ENCODE peak calls at places on chromosomes 7 and 10, in four cellular contexts. One of them, this sample, is unnamed.

GRCh38 chr10:14609178-14609577 is 165.5 kb downstream of the FAM107B start:
- DNase-seq in PC-9: no peak
- DNase-seq in AG04450: no peak
- DNase-seq in fibroblast of lung: no peak
- DNase-seq in this sample: no peak

GRCh38 chr7:51647931-51648351 is 331.3 kb upstream of the COBL start:
- DNase-seq in PC-9: no peak
- DNase-seq in fibroblast of lung: peak
- DNase-seq in AG04450: no peak
- DNase-seq in this sample: no peak

GRCh38 chr10:31707578-31708411 is 220.8 kb downstream of the ARHGAP12 start:
- DNase-seq in PC-9: no peak
- DNase-seq in fibroblast of lung: peak
- DNase-seq in AG04450: peak
- DNase-seq in this sample: no peak

GRCh38 chr7:133053321-133053891 is 28.5 kb downstream of the CHCHD3 start:
- DNase-seq in fibroblast of lung: peak
- DNase-seq in PC-9: no peak
- DNase-seq in AG04450: peak
- DNase-seq in this sample: peak

GRCh38 chr10:1272762-1273161 is 216.6 kb downstream of the WDR37 start:
- DNase-seq in fibroblast of lung: no peak
- DNase-seq in PC-9: no peak
- DNase-seq in AG04450: no peak
- DNase-seq in this sample: no peak

GRCh38 chr10:97321032-97321806 is 2.1 kb downstream of the FRAT1 start:
- DNase-seq in PC-9: no peak
- DNase-seq in AG04450: no peak
- DNase-seq in fibroblast of lung: no peak
- DNase-seq in this sample: no peak

GRCh38 chr10:26799342-26799741 is 61.4 kb downstream of the ABI1 start:
- DNase-seq in fibroblast of lung: no peak
- DNase-seq in AG04450: no peak
- DNase-seq in PC-9: no peak
- DNase-seq in this sample: no peak

GRCh38 chr10:19638173-19638872 is 177.9 kb upstream of the PLXDC2 start:
- DNase-seq in fibroblast of lung: peak
- DNase-seq in PC-9: no peak
- DNase-seq in AG04450: peak
- DNase-seq in this sample: no peak

GRCh38 chr10:21208666-21209316 is 311.7 kb upstream of the NEBL start:
- DNase-seq in AG04450: no peak
- DNase-seq in fibroblast of lung: peak
- DNase-seq in PC-9: no peak
- DNase-seq in this sample: no peak

GRCh38 chr7:23347007-23347681 is 48.0 kb downstream of the MALSU1 start:
- DNase-seq in AG04450: no peak
- DNase-seq in fibroblast of lung: peak
- DNase-seq in PC-9: no peak
- DNase-seq in this sample: no peak

GRCh38 chr7:127927339-127927679 is 103.9 kb downstream of the LRRC4 start:
- DNase-seq in AG04450: no peak
- DNase-seq in fibroblast of lung: peak
- DNase-seq in PC-9: no peak
- DNase-seq in this sample: no peak

GRCh38 chr10:8060010-8060703 is 5.7 kb downstream of the GATA3 start:
- DNase-seq in AG04450: no peak
- DNase-seq in PC-9: no peak
- DNase-seq in fibroblast of lung: peak
- DNase-seq in this sample: no peak

GRCh38 chr10:113385021-113385975 is 167.6 kb upstream of the HABP2 start:
- DNase-seq in PC-9: peak
- DNase-seq in fibroblast of lung: peak
- DNase-seq in AG04450: peak
- DNase-seq in this sample: peak

GRCh38 chr7:105354383-105354782 is 34.3 kb downstream of the SRPK2 start:
- DNase-seq in AG04450: no peak
- DNase-seq in fibroblast of lung: no peak
- DNase-seq in PC-9: no peak
- DNase-seq in this sample: no peak

GRCh38 chr10:15237351-15237750 is 68.9 kb upstream of the NMT2 start:
- DNase-seq in PC-9: peak
- DNase-seq in fibroblast of lung: peak
- DNase-seq in AG04450: peak
- DNase-seq in this sample: peak

GRCh38 chr7:122199171-122199570 is 55.1 kb upstream of the AASS start:
- DNase-seq in fibroblast of lung: peak
- DNase-seq in PC-9: no peak
- DNase-seq in AG04450: no peak
- DNase-seq in this sample: no peak

GRCh38 chr10:81026597-81026996 is 488.9 kb downstream of the SH2D4B start:
- DNase-seq in fibroblast of lung: peak
- DNase-seq in PC-9: no peak
- DNase-seq in AG04450: no peak
- DNase-seq in this sample: no peak

GRCh38 chr10:123600177-123600576 is 66.0 kb upstream of the GPR26 start:
- DNase-seq in AG04450: no peak
- DNase-seq in fibroblast of lung: no peak
- DNase-seq in PC-9: no peak
- DNase-seq in this sample: no peak
- H3K27ac ChIP-seq in AG04450: no peak
- H3K27ac ChIP-seq in fibroblast of lung: no peak
- H3K27ac ChIP-seq in PC-9: no peak
- H3K27ac ChIP-seq in this sample: no peak

DNA sequence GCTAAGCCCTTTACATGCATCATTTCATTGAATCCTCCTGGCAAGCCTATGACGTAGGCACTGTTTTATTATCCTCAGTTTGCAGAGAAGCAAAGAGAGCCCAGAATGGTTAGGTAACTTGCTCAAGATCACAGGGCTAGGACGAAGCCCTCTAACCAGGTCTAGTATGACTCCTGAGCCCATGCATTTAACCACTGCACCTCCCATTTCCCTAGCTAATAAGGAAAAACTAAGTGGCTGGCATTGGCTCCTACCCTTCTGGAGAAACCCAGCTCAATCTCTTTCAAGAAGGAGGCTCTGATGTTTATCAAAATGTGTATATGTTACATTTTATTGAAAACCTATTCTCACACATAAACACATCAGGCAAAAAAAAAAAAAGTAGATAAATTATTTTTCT is 19.8 kb downstream of the MYOF start:
- DNase-seq in PC-9: no peak
- DNase-seq in fibroblast of lung: no peak
- DNase-seq in AG04450: no peak
- DNase-seq in this sample: no peak
- H3K27ac ChIP-seq in PC-9: no peak
- H3K27ac ChIP-seq in fibroblast of lung: peak
- H3K27ac ChIP-seq in AG04450: peak
- H3K27ac ChIP-seq in this sample: peak

DNA sequence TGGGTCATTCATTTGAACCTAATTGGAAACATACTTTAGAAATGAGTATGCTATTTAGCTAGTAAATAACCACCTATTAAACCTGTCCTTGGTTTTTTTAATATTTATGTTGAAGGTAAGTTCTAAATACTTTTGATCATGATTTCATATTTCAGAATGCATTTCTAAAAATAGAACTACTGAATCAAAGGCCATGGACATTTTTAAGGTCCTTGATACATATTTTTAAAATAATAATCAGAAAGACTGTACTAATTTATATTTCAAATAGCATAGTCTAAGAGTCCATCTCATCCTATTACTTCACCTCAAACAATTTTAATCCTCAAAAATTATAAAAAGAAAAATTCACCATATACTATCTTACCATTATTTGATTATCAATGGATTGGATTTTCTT is 102.1 kb upstream of the AKR1E2 start:
- DNase-seq in PC-9: no peak
- DNase-seq in fibroblast of lung: no peak
- DNase-seq in AG04450: no peak
- DNase-seq in this sample: no peak
- H3K27ac ChIP-seq in PC-9: no peak
- H3K27ac ChIP-seq in fibroblast of lung: no peak
- H3K27ac ChIP-seq in AG04450: no peak
- H3K27ac ChIP-seq in this sample: no peak

GRCh38 chr7:43625977-43626376 is 43.1 kb downstream of the STK17A start:
- DNase-seq in PC-9: no peak
- DNase-seq in AG04450: no peak
- DNase-seq in fibroblast of lung: no peak
- DNase-seq in this sample: no peak
- H3K27ac ChIP-seq in PC-9: peak
- H3K27ac ChIP-seq in AG04450: no peak
- H3K27ac ChIP-seq in fibroblast of lung: no peak
- H3K27ac ChIP-seq in this sample: peak

DNA sequence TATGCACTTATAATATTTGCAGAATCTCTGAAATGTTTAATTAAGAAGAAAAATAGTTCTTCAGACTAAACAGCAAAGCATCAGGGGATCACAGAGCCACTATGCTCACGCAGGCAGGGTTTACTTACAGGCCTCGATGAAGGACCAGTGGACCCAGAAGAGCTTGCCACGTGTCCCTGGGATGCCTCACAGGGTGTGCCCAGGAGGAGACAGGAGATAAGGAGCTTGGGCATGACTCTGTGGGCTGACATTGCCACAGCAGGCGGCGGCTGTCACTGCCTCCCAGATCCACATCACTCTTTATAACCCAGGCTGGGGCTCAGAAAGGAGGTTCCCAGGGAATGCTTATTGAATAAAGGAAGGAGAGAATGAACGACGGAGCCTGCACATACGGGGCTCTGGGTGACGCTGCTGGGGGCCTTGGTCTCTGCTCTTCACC is 45.4 kb downstream of the VIPR2 start:
- DNase-seq in AG04450: no peak
- DNase-seq in fibroblast of lung: no peak
- DNase-seq in PC-9: no peak
- DNase-seq in this sample: no peak
- H3K27ac ChIP-seq in AG04450: no peak
- H3K27ac ChIP-seq in fibroblast of lung: no peak
- H3K27ac ChIP-seq in PC-9: no peak
- H3K27ac ChIP-seq in this sample: peak

DNA sequence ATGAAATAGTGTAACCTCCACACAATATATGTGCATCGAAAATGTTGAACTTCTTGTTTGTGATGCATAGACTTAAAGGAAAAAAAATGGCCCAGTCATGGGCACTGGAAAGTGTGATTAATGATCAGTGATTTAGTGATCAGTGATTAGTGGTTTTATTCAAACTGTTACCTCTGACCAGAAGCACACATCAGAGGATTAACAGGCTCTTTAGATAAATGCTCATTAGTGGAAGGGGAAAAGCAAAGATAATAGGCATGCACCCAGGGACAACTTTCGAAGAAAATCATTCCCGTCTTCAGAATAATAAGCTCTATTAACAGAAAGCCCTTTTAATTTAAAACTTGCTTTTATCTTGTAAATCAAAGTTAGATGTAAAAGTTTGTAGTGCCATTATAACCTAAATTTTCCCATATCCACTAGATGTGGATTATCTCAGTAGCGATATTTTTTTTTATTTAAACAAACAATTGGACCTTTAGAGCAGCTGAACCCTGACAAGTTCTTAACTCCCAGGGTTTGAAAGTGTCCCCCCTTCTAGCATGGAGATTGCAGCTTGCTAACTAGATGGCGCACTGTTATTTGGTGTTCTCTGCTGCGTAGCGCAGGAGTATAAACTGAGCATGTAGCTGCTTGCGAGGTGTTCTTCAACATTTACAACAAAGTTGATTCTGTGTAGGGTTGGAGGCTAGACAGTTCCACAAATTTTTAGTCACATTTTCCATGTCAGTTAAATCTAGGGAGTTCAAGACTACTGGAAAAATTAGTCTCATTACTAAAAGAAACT is at the start of gene CREB5:
- DNase-seq in PC-9: no peak
- DNase-seq in fibroblast of lung: no peak
- DNase-seq in AG04450: no peak
- DNase-seq in this sample: no peak
- H3K27ac ChIP-seq in PC-9: no peak
- H3K27ac ChIP-seq in fibroblast of lung: no peak
- H3K27ac ChIP-seq in AG04450: no peak
- H3K27ac ChIP-seq in this sample: no peak

GRCh38 chr10:88877298-88877697 is 2.7 kb upstream of the STAMBPL1 start:
- DNase-seq in PC-9: no peak
- DNase-seq in fibroblast of lung: no peak
- DNase-seq in AG04450: no peak
- DNase-seq in this sample: no peak

GRCh38 chr10:88881335-88881734 is 1.3 kb downstream of the STAMBPL1 start:
- DNase-seq in AG04450: no peak
- DNase-seq in fibroblast of lung: no peak
- DNase-seq in PC-9: no peak
- DNase-seq in this sample: no peak

GRCh38 chr10:88880287-88881094 is 446 bp downstream of the STAMBPL1 start:
- DNase-seq in PC-9: peak
- DNase-seq in AG04450: no peak
- DNase-seq in fibroblast of lung: peak
- DNase-seq in this sample: peak

GRCh38 chr10:88881922-88882645 is 2.0 kb downstream of the STAMBPL1 start:
- DNase-seq in fibroblast of lung: no peak
- DNase-seq in AG04450: no peak
- DNase-seq in PC-9: no peak
- DNase-seq in this sample: no peak

DNA sequence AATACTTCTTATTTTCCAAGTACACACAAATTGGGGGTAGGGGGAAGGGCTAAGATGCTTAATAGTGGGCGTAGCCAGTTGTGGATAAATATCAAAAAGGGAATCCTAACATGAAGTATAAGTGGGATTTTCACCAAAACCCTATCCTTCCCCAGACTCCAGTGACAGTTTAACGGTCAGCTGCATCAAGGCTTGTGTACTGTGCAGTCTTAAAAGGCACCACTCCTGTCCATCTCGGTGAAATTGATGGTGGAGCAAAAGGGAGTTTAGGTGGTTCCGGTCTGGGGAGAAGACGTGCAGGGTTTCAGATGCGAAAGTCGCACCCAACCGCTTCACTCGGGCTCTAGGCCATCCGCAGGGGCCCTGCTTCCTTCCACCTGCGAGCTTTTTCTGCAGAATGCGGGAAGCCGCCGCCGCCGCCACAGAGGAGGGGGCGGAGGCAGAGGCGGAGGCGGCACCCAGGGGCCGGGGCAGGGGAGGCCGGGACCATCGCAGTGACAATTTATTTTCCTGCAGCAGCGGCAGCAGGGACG is at the start of gene STAMBPL1:
- DNase-seq in AG04450: no peak
- DNase-seq in fibroblast of lung: no peak
- DNase-seq in PC-9: no peak
- DNase-seq in this sample: no peak
- H3K27ac ChIP-seq in AG04450: peak
- H3K27ac ChIP-seq in fibroblast of lung: peak
- H3K27ac ChIP-seq in PC-9: peak
- H3K27ac ChIP-seq in this sample: peak

GRCh38 chr7:27343804-27344203 is 101.2 kb downstream of the EVX1 start:
- DNase-seq in AG04450: no peak
- DNase-seq in fibroblast of lung: no peak
- DNase-seq in PC-9: no peak
- DNase-seq in this sample: no peak

GRCh38 chr7:27345964-27346363 is 103.4 kb downstream of the EVX1 start:
- DNase-seq in AG04450: no peak
- DNase-seq in fibroblast of lung: no peak
- DNase-seq in PC-9: peak
- DNase-seq in this sample: no peak

GRCh38 chr7:27346531-27347260 is 104.1 kb downstream of the EVX1 start:
- DNase-seq in AG04450: peak
- DNase-seq in PC-9: peak
- DNase-seq in fibroblast of lung: peak
- DNase-seq in this sample: no peak

GRCh38 chr7:27347261-27347610 is 104.6 kb downstream of the EVX1 start:
- DNase-seq in fibroblast of lung: no peak
- DNase-seq in AG04450: no peak
- DNase-seq in PC-9: no peak
- DNase-seq in this sample: no peak

GRCh38 chr7:27345164-27345887 is 102.7 kb downstream of the EVX1 start:
- DNase-seq in AG04450: no peak
- DNase-seq in fibroblast of lung: no peak
- DNase-seq in PC-9: no peak
- DNase-seq in this sample: no peak
- H3K27ac ChIP-seq in AG04450: no peak
- H3K27ac ChIP-seq in fibroblast of lung: no peak
- H3K27ac ChIP-seq in PC-9: peak
- H3K27ac ChIP-seq in this sample: no peak